ENCODE peak calls at places on chromosome 14, in five cellular contexts. One of them, this sample, is unnamed.

GRCh38 chr14:61101803-61102548 is 120.9 kb downstream of the SLC38A6 start:
- DNase-seq in tibial nerve: no peak
- DNase-seq in stimulated activated effector memory CD8-positive, alpha-beta T cell treated with anti-CD3 and anti-CD28 coated beads, Interleukin-12 subunit alpha, Interleukin-12 subunit beta, amount 100 ng/mL, for 72 hours: peak; percentile 44
- DNase-seq in H9: peak; percentile 66
- DNase-seq in NCI-H510A treated with DMSO at 0.1 percent for 48 hours: no peak
- DNase-seq in this sample: peak; percentile 43

GRCh38 chr14:89283327-89284060 is 133.5 kb downstream of the FOXN3 start:
- DNase-seq in tibial nerve: no peak
- DNase-seq in stimulated activated effector memory CD8-positive, alpha-beta T cell treated with anti-CD3 and anti-CD28 coated beads, Interleukin-12 subunit alpha, Interleukin-12 subunit beta, amount 100 ng/mL, for 72 hours: peak; percentile 62
- DNase-seq in H9: no peak
- DNase-seq in NCI-H510A treated with DMSO at 0.1 percent for 48 hours: no peak
- DNase-seq in this sample: no peak

GRCh38 chr14:101458536-101459391 is 102.5 kb upstream of the DIO3 start:
- DNase-seq in tibial nerve: no peak
- DNase-seq in stimulated activated effector memory CD8-positive, alpha-beta T cell treated with anti-CD3 and anti-CD28 coated beads, Interleukin-12 subunit alpha, Interleukin-12 subunit beta, amount 100 ng/mL, for 72 hours: no peak
- DNase-seq in H9: peak; percentile 52
- DNase-seq in NCI-H510A treated with DMSO at 0.1 percent for 48 hours: no peak
- DNase-seq in this sample: no peak

GRCh38 chr14:75783184-75783583 is 122.1 kb downstream of the TTLL5 start:
- DNase-seq in tibial nerve: no peak
- DNase-seq in stimulated activated effector memory CD8-positive, alpha-beta T cell treated with anti-CD3 and anti-CD28 coated beads, Interleukin-12 subunit alpha, Interleukin-12 subunit beta, amount 100 ng/mL, for 72 hours: no peak
- DNase-seq in H9: no peak
- DNase-seq in NCI-H510A treated with DMSO at 0.1 percent for 48 hours: no peak
- DNase-seq in this sample: no peak

GRCh38 chr14:64556526-64556925 is 6.8 kb downstream of the PPP1R36 start:
- DNase-seq in tibial nerve: no peak
- DNase-seq in stimulated activated effector memory CD8-positive, alpha-beta T cell treated with anti-CD3 and anti-CD28 coated beads, Interleukin-12 subunit alpha, Interleukin-12 subunit beta, amount 100 ng/mL, for 72 hours: no peak
- DNase-seq in H9: peak; percentile 30
- DNase-seq in NCI-H510A treated with DMSO at 0.1 percent for 48 hours: no peak
- DNase-seq in this sample: peak; percentile 83

GRCh38 chr14:102220031-102220430 is 80.3 kb downstream of the WDR20 start:
- DNase-seq in tibial nerve: no peak
- DNase-seq in stimulated activated effector memory CD8-positive, alpha-beta T cell treated with anti-CD3 and anti-CD28 coated beads, Interleukin-12 subunit alpha, Interleukin-12 subunit beta, amount 100 ng/mL, for 72 hours: no peak
- DNase-seq in H9: no peak
- DNase-seq in NCI-H510A treated with DMSO at 0.1 percent for 48 hours: no peak
- DNase-seq in this sample: no peak

GRCh38 chr14:97851438-97851995 is 1054.3 kb downstream of the VRK1 start:
- DNase-seq in tibial nerve: no peak
- DNase-seq in stimulated activated effector memory CD8-positive, alpha-beta T cell treated with anti-CD3 and anti-CD28 coated beads, Interleukin-12 subunit alpha, Interleukin-12 subunit beta, amount 100 ng/mL, for 72 hours: no peak
- DNase-seq in H9: no peak
- DNase-seq in NCI-H510A treated with DMSO at 0.1 percent for 48 hours: peak; percentile 31
- DNase-seq in this sample: no peak

GRCh38 chr14:60862283-60862682 is 118.6 kb downstream of the TRMT5 start:
- DNase-seq in tibial nerve: peak; percentile 68
- DNase-seq in stimulated activated effector memory CD8-positive, alpha-beta T cell treated with anti-CD3 and anti-CD28 coated beads, Interleukin-12 subunit alpha, Interleukin-12 subunit beta, amount 100 ng/mL, for 72 hours: no peak
- DNase-seq in H9: no peak
- DNase-seq in NCI-H510A treated with DMSO at 0.1 percent for 48 hours: peak; percentile 51
- DNase-seq in this sample: no peak

GRCh38 chr14:21352587-21352986 is 31.2 kb downstream of the SUPT16H start:
- DNase-seq in tibial nerve: no peak
- DNase-seq in stimulated activated effector memory CD8-positive, alpha-beta T cell treated with anti-CD3 and anti-CD28 coated beads, Interleukin-12 subunit alpha, Interleukin-12 subunit beta, amount 100 ng/mL, for 72 hours: no peak
- DNase-seq in H9: no peak
- DNase-seq in NCI-H510A treated with DMSO at 0.1 percent for 48 hours: no peak
- DNase-seq in this sample: no peak

GRCh38 chr14:103716091-103716801 is 636 bp downstream of the ZFYVE21 start:
- DNase-seq in tibial nerve: no peak
- DNase-seq in stimulated activated effector memory CD8-positive, alpha-beta T cell treated with anti-CD3 and anti-CD28 coated beads, Interleukin-12 subunit alpha, Interleukin-12 subunit beta, amount 100 ng/mL, for 72 hours: peak; percentile 60
- DNase-seq in H9: no peak
- DNase-seq in NCI-H510A treated with DMSO at 0.1 percent for 48 hours: no peak
- DNase-seq in this sample: no peak

GRCh38 chr14:95319312-95320075 is at the start of gene CLMN:
- DNase-seq in tibial nerve: no peak
- DNase-seq in stimulated activated effector memory CD8-positive, alpha-beta T cell treated with anti-CD3 and anti-CD28 coated beads, Interleukin-12 subunit alpha, Interleukin-12 subunit beta, amount 100 ng/mL, for 72 hours: no peak
- DNase-seq in H9: peak; percentile 52
- DNase-seq in NCI-H510A treated with DMSO at 0.1 percent for 48 hours: no peak
- DNase-seq in this sample: no peak